ENCODE peak calls at places on chromosomes 6 and 20, in seven cellular contexts. One of them, this sample, is unnamed.

GRCh38 chr6:80214436-80215022 is 108.1 kb downstream of the BCKDHB start:
- DNase-seq in gastrocnemius medialis: no peak
- DNase-seq in left lung: no peak
- DNase-seq in CD4-positive, alpha-beta T cell: no peak
- DNase-seq in stimulated activated CD4-positive, alpha-beta T cell treated with anti-CD3 and anti-CD28 coated beads, Interleukin-1b, Interleukin-23, amount 100 ng/mL, for 24 hours: no peak
- DNase-seq in NCI-H524: no peak
- DNase-seq in DMS79: no peak
- DNase-seq in this sample: peak; percentile 88

GRCh38 chr6:15663057-15663638 is 320 bp upstream of the DTNBP1 start:
- DNase-seq in gastrocnemius medialis: no peak
- DNase-seq in left lung: no peak
- DNase-seq in CD4-positive, alpha-beta T cell: no peak
- DNase-seq in stimulated activated CD4-positive, alpha-beta T cell treated with anti-CD3 and anti-CD28 coated beads, Interleukin-1b, Interleukin-23, amount 100 ng/mL, for 24 hours: no peak
- DNase-seq in NCI-H524: no peak
- DNase-seq in DMS79: peak; percentile 55
- DNase-seq in this sample: peak; percentile 83

GRCh38 chr6:170201361-170201760 is 89.5 kb downstream of the DLL1 start:
- DNase-seq in gastrocnemius medialis: no peak
- DNase-seq in left lung: no peak
- DNase-seq in CD4-positive, alpha-beta T cell: no peak
- DNase-seq in stimulated activated CD4-positive, alpha-beta T cell treated with anti-CD3 and anti-CD28 coated beads, Interleukin-1b, Interleukin-23, amount 100 ng/mL, for 24 hours: no peak
- DNase-seq in NCI-H524: no peak
- DNase-seq in DMS79: no peak
- DNase-seq in this sample: no peak

GRCh38 chr20:25525857-25526256 is 59.5 kb downstream of the NINL start:
- DNase-seq in gastrocnemius medialis: no peak
- DNase-seq in left lung: no peak
- DNase-seq in CD4-positive, alpha-beta T cell: no peak
- DNase-seq in stimulated activated CD4-positive, alpha-beta T cell treated with anti-CD3 and anti-CD28 coated beads, Interleukin-1b, Interleukin-23, amount 100 ng/mL, for 24 hours: no peak
- DNase-seq in NCI-H524: no peak
- DNase-seq in DMS79: no peak
- DNase-seq in this sample: peak; percentile 98

GRCh38 chr6:29631860-29632731 is 887 bp downstream of the GABBR1 start:
- DNase-seq in gastrocnemius medialis: peak; percentile 12
- DNase-seq in left lung: peak; percentile 90
- DNase-seq in CD4-positive, alpha-beta T cell: peak; percentile 59
- DNase-seq in stimulated activated CD4-positive, alpha-beta T cell treated with anti-CD3 and anti-CD28 coated beads, Interleukin-1b, Interleukin-23, amount 100 ng/mL, for 24 hours: peak; percentile 27
- DNase-seq in NCI-H524: peak; percentile 32
- DNase-seq in DMS79: no peak
- DNase-seq in this sample: peak; percentile 58

GRCh38 chr6:11341867-11342266 is 109.4 kb upstream of the NEDD9 start:
- DNase-seq in gastrocnemius medialis: no peak
- DNase-seq in left lung: no peak
- DNase-seq in CD4-positive, alpha-beta T cell: no peak
- DNase-seq in stimulated activated CD4-positive, alpha-beta T cell treated with anti-CD3 and anti-CD28 coated beads, Interleukin-1b, Interleukin-23, amount 100 ng/mL, for 24 hours: no peak
- DNase-seq in NCI-H524: no peak
- DNase-seq in DMS79: no peak
- DNase-seq in this sample: peak; percentile 77

GRCh38 chr20:20096421-20096820 is 44.1 kb downstream of the CFAP61 start:
- DNase-seq in gastrocnemius medialis: no peak
- DNase-seq in left lung: no peak
- DNase-seq in CD4-positive, alpha-beta T cell: no peak
- DNase-seq in stimulated activated CD4-positive, alpha-beta T cell treated with anti-CD3 and anti-CD28 coated beads, Interleukin-1b, Interleukin-23, amount 100 ng/mL, for 24 hours: no peak
- DNase-seq in NCI-H524: peak; percentile 21
- DNase-seq in DMS79: no peak
- DNase-seq in this sample: peak; percentile 29

GRCh38 chr6:130849501-130850039 is 22.4 kb downstream of the SMLR1 start:
- DNase-seq in gastrocnemius medialis: no peak
- DNase-seq in left lung: no peak
- DNase-seq in CD4-positive, alpha-beta T cell: no peak
- DNase-seq in stimulated activated CD4-positive, alpha-beta T cell treated with anti-CD3 and anti-CD28 coated beads, Interleukin-1b, Interleukin-23, amount 100 ng/mL, for 24 hours: no peak
- DNase-seq in NCI-H524: peak; percentile 6
- DNase-seq in DMS79: no peak
- DNase-seq in this sample: no peak

This sample was measured in GM23248.